ENCODE peak calls at places on chromosomes 6 and 20, in six cellular contexts. One of them, this sample, is unnamed. For H3K4me1, the result is how much of the 10 kb centered on the place peaks cover.

GRCh38 chr6:160667854-160668481 is 3.9 kb upstream of the LPA start:
- DNase-seq in CD4-positive, CD25-positive, alpha-beta regulatory T cell: no peak
- DNase-seq in body of pancreas: peak
- DNase-seq in ovary: no peak
- DNase-seq in stomach: peak
- DNase-seq in fibroblast of lung: no peak
- DNase-seq in this sample: no peak

GRCh38 chr20:4820833-4821518 is 99.3 kb downstream of the PRND start:
- DNase-seq in CD4-positive, CD25-positive, alpha-beta regulatory T cell: no peak
- DNase-seq in body of pancreas: no peak
- DNase-seq in ovary: peak
- DNase-seq in fibroblast of lung: peak
- DNase-seq in stomach: no peak
- DNase-seq in this sample: no peak

GRCh38 chr20:47670913-47671312 is 114.4 kb downstream of the SULF2 start:
- DNase-seq in CD4-positive, CD25-positive, alpha-beta regulatory T cell: no peak
- DNase-seq in body of pancreas: no peak
- DNase-seq in stomach: no peak
- DNase-seq in ovary: no peak
- DNase-seq in fibroblast of lung: no peak
- DNase-seq in this sample: no peak

GRCh38 chr20:8231038-8231437 is 99.0 kb downstream of the PLCB1 start:
- DNase-seq in stomach: no peak
- DNase-seq in CD4-positive, CD25-positive, alpha-beta regulatory T cell: no peak
- DNase-seq in fibroblast of lung: no peak
- DNase-seq in ovary: no peak
- DNase-seq in body of pancreas: peak
- DNase-seq in this sample: no peak

GRCh38 chr20:51528263-51529026 is 14.1 kb downstream of the NFATC2 start:
- DNase-seq in ovary: no peak
- DNase-seq in CD4-positive, CD25-positive, alpha-beta regulatory T cell: peak
- DNase-seq in body of pancreas: no peak
- DNase-seq in fibroblast of lung: no peak
- DNase-seq in stomach: no peak
- DNase-seq in this sample: no peak

GRCh38 chr20:57594092-57594911 is 25.9 kb downstream of the ZBP1 start:
- DNase-seq in body of pancreas: peak
- DNase-seq in fibroblast of lung: peak
- DNase-seq in ovary: peak
- DNase-seq in stomach: peak
- DNase-seq in CD4-positive, CD25-positive, alpha-beta regulatory T cell: peak
- DNase-seq in this sample: peak

GRCh38 chr6:81241717-81242116 is 510.8 kb downstream of the TENT5A start:
- DNase-seq in ovary: no peak
- DNase-seq in stomach: no peak
- DNase-seq in CD4-positive, CD25-positive, alpha-beta regulatory T cell: no peak
- DNase-seq in fibroblast of lung: peak
- DNase-seq in body of pancreas: no peak
- DNase-seq in this sample: no peak

GRCh38 chr20:25623225-25623735 is 534 bp downstream of the NANP start:
- DNase-seq in fibroblast of lung: no peak
- DNase-seq in CD4-positive, CD25-positive, alpha-beta regulatory T cell: peak
- DNase-seq in ovary: peak
- DNase-seq in body of pancreas: peak
- DNase-seq in stomach: peak
- DNase-seq in this sample: peak

GRCh38 chr6:124356276-124356810 is 552.7 kb downstream of the NKAIN2 start:
- DNase-seq in CD4-positive, CD25-positive, alpha-beta regulatory T cell: no peak
- DNase-seq in stomach: no peak
- DNase-seq in ovary: no peak
- DNase-seq in body of pancreas: no peak
- DNase-seq in fibroblast of lung: no peak
- DNase-seq in this sample: no peak

GRCh38 chr6:17473554-17473953 is 80.2 kb downstream of the CAP2 start:
- DNase-seq in CD4-positive, CD25-positive, alpha-beta regulatory T cell: no peak
- DNase-seq in fibroblast of lung: no peak
- DNase-seq in body of pancreas: no peak
- DNase-seq in ovary: no peak
- DNase-seq in stomach: no peak
- DNase-seq in this sample: no peak

GRCh38 chr6:39422273-39422672 is 99.8 kb upstream of the KCNK16 start:
- DNase-seq in stomach: no peak
- DNase-seq in body of pancreas: no peak
- DNase-seq in CD4-positive, CD25-positive, alpha-beta regulatory T cell: no peak
- DNase-seq in fibroblast of lung: no peak
- DNase-seq in ovary: no peak
- DNase-seq in this sample: no peak

GRCh38 chr6:170438861-170439260 is 114.2 kb downstream of the PSMB1 start:
- DNase-seq in body of pancreas: no peak
- DNase-seq in ovary: no peak
- DNase-seq in CD4-positive, CD25-positive, alpha-beta regulatory T cell: no peak
- DNase-seq in stomach: no peak
- DNase-seq in fibroblast of lung: no peak
- DNase-seq in this sample: no peak

GRCh38 chr6:62982951-62983350 is 228.3 kb upstream of the FKBP1C start:
- DNase-seq in ovary: no peak
- DNase-seq in CD4-positive, CD25-positive, alpha-beta regulatory T cell: no peak
- DNase-seq in body of pancreas: no peak
- DNase-seq in fibroblast of lung: no peak
- DNase-seq in stomach: no peak
- DNase-seq in this sample: no peak

GRCh38 chr6:65924411-65924810 is 217.4 kb upstream of the EYS start:
- DNase-seq in stomach: no peak
- DNase-seq in ovary: no peak
- DNase-seq in CD4-positive, CD25-positive, alpha-beta regulatory T cell: no peak
- DNase-seq in body of pancreas: no peak
- DNase-seq in fibroblast of lung: no peak
- DNase-seq in this sample: no peak

GRCh38 chr6:137224890-137225198 is 5.7 kb upstream of the IFNGR1 start:
- DNase-seq in ovary: no peak
- DNase-seq in stomach: no peak
- DNase-seq in body of pancreas: no peak
- DNase-seq in fibroblast of lung: no peak
- DNase-seq in CD4-positive, CD25-positive, alpha-beta regulatory T cell: no peak
- DNase-seq in this sample: no peak

GRCh38 chr6:115969930-115970273 is 90.8 kb downstream of the FRK start:
- DNase-seq in fibroblast of lung: no peak
- DNase-seq in body of pancreas: no peak
- DNase-seq in CD4-positive, CD25-positive, alpha-beta regulatory T cell: no peak
- DNase-seq in ovary: no peak
- DNase-seq in stomach: no peak
- DNase-seq in this sample: no peak

GRCh38 chr20:63198606-63199005 is 17.3 kb downstream of the YTHDF1 start:
- DNase-seq in body of pancreas: no peak
- DNase-seq in stomach: no peak
- DNase-seq in ovary: no peak
- DNase-seq in fibroblast of lung: no peak
- DNase-seq in CD4-positive, CD25-positive, alpha-beta regulatory T cell: no peak
- DNase-seq in this sample: no peak

GRCh38 chr6:89694428-89694827 is 55.9 kb upstream of the LYRM2 start:
- DNase-seq in body of pancreas: no peak
- DNase-seq in ovary: no peak
- DNase-seq in CD4-positive, CD25-positive, alpha-beta regulatory T cell: no peak
- DNase-seq in stomach: no peak
- DNase-seq in fibroblast of lung: no peak
- DNase-seq in this sample: no peak

GRCh38 chr20:62824476-62825287 is 7.8 kb downstream of the COL9A3 start:
- DNase-seq in ovary: peak
- DNase-seq in stomach: peak
- DNase-seq in CD4-positive, CD25-positive, alpha-beta regulatory T cell: peak
- DNase-seq in fibroblast of lung: peak
- DNase-seq in body of pancreas: peak
- DNase-seq in this sample: no peak

GRCh38 chr6:10528170-10528981 is 7.2 kb downstream of the GCNT2 start:
- DNase-seq in ovary: no peak
- DNase-seq in CD4-positive, CD25-positive, alpha-beta regulatory T cell: no peak
- DNase-seq in fibroblast of lung: peak
- DNase-seq in body of pancreas: peak
- DNase-seq in stomach: peak
- DNase-seq in this sample: no peak

GRCh38 chr20:10611357-10611756 is 62.4 kb downstream of the JAG1 start:
- DNase-seq in ovary: no peak
- DNase-seq in stomach: no peak
- DNase-seq in CD4-positive, CD25-positive, alpha-beta regulatory T cell: no peak
- DNase-seq in fibroblast of lung: peak
- DNase-seq in body of pancreas: peak
- DNase-seq in this sample: peak

GRCh38 chr20:57501461-57502330 is 23.2 kb downstream of the CTCFL start:
- DNase-seq in CD4-positive, CD25-positive, alpha-beta regulatory T cell: no peak
- DNase-seq in fibroblast of lung: no peak
- DNase-seq in ovary: no peak
- DNase-seq in stomach: no peak
- DNase-seq in body of pancreas: no peak
- DNase-seq in this sample: no peak

GRCh38 chr6:102126488-102126887 is 733.0 kb downstream of the GRIK2 start:
- DNase-seq in fibroblast of lung: no peak
- DNase-seq in CD4-positive, CD25-positive, alpha-beta regulatory T cell: no peak
- DNase-seq in body of pancreas: no peak
- DNase-seq in stomach: no peak
- DNase-seq in ovary: no peak
- DNase-seq in this sample: no peak

GRCh38 chr6:132279592-132280139 is 121.6 kb downstream of the MOXD1 start:
- DNase-seq in fibroblast of lung: peak
- DNase-seq in stomach: peak
- DNase-seq in ovary: peak
- DNase-seq in CD4-positive, CD25-positive, alpha-beta regulatory T cell: peak
- DNase-seq in body of pancreas: peak
- DNase-seq in this sample: peak

GRCh38 chr20:20582733-20583132 is 129.7 kb downstream of the RALGAPA2 start:
- DNase-seq in fibroblast of lung: no peak
- DNase-seq in ovary: no peak
- DNase-seq in stomach: no peak
- DNase-seq in body of pancreas: no peak
- DNase-seq in CD4-positive, CD25-positive, alpha-beta regulatory T cell: no peak
- DNase-seq in this sample: no peak

GRCh38 chr6:148431413-148431812 is 88.8 kb downstream of the SASH1 start:
- DNase-seq in ovary: no peak
- DNase-seq in fibroblast of lung: no peak
- DNase-seq in stomach: no peak
- DNase-seq in body of pancreas: no peak
- DNase-seq in CD4-positive, CD25-positive, alpha-beta regulatory T cell: no peak
- DNase-seq in this sample: no peak

GRCh38 chr6:37433657-37434271 is 743 bp downstream of the CMTR1 start:
- DNase-seq in ovary: no peak
- DNase-seq in body of pancreas: peak
- DNase-seq in CD4-positive, CD25-positive, alpha-beta regulatory T cell: peak
- DNase-seq in fibroblast of lung: peak
- DNase-seq in stomach: no peak
- DNase-seq in this sample: peak

GRCh38 chr20:63337786-63338420 is 23.2 kb downstream of the CHRNA4 start:
- DNase-seq in body of pancreas: no peak
- DNase-seq in CD4-positive, CD25-positive, alpha-beta regulatory T cell: no peak
- DNase-seq in ovary: no peak
- DNase-seq in fibroblast of lung: no peak
- DNase-seq in stomach: no peak
- DNase-seq in this sample: no peak

GRCh38 chr6:14638932-14639875 is 521.6 kb downstream of the CD83 start:
- DNase-seq in fibroblast of lung: peak
- DNase-seq in body of pancreas: no peak
- DNase-seq in stomach: no peak
- DNase-seq in ovary: no peak
- DNase-seq in CD4-positive, CD25-positive, alpha-beta regulatory T cell: no peak
- DNase-seq in this sample: peak

GRCh38 chr6:20877008-20877937 is 343.0 kb downstream of the CDKAL1 start:
- DNase-seq in CD4-positive, CD25-positive, alpha-beta regulatory T cell: no peak
- DNase-seq in stomach: peak
- DNase-seq in body of pancreas: peak
- DNase-seq in ovary: peak
- DNase-seq in fibroblast of lung: peak
- DNase-seq in this sample: peak

GRCh38 chr6:3419624-3420272 is 37.1 kb downstream of the SLC22A23 start:
- DNase-seq in fibroblast of lung: peak
- DNase-seq in stomach: no peak
- DNase-seq in ovary: no peak
- DNase-seq in body of pancreas: no peak
- DNase-seq in CD4-positive, CD25-positive, alpha-beta regulatory T cell: no peak
- DNase-seq in this sample: peak
- H3K4me1 ChIP-seq in fibroblast of lung: under half
- H3K4me1 ChIP-seq in stomach: under half
- H3K4me1 ChIP-seq in ovary: under half
- H3K4me1 ChIP-seq in body of pancreas: under half
- H3K4me1 ChIP-seq in CD4-positive, CD25-positive, alpha-beta regulatory T cell: under half
- H3K4me1 ChIP-seq in this sample: under half

GRCh38 chr6:163290545-163291274 is 123.8 kb upstream of the QKI start:
- DNase-seq in stomach: no peak
- DNase-seq in ovary: no peak
- DNase-seq in CD4-positive, CD25-positive, alpha-beta regulatory T cell: no peak
- DNase-seq in fibroblast of lung: no peak
- DNase-seq in body of pancreas: no peak
- DNase-seq in this sample: no peak
- H3K4me3 ChIP-seq in stomach: no peak
- H3K4me3 ChIP-seq in ovary: no peak
- H3K4me3 ChIP-seq in CD4-positive, CD25-positive, alpha-beta regulatory T cell: no peak
- H3K4me3 ChIP-seq in fibroblast of lung: no peak
- H3K4me3 ChIP-seq in body of pancreas: no peak
- H3K4me3 ChIP-seq in this sample: no peak

GRCh38 chr6:42390228-42390934 is 61.3 kb downstream of the TRERF1 start:
- DNase-seq in fibroblast of lung: no peak
- DNase-seq in body of pancreas: no peak
- DNase-seq in stomach: no peak
- DNase-seq in CD4-positive, CD25-positive, alpha-beta regulatory T cell: no peak
- DNase-seq in ovary: no peak
- DNase-seq in this sample: no peak
- H3K4me1 ChIP-seq in fibroblast of lung: under half
- H3K4me1 ChIP-seq in body of pancreas: under half
- H3K4me1 ChIP-seq in stomach: under half
- H3K4me1 ChIP-seq in CD4-positive, CD25-positive, alpha-beta regulatory T cell: half or more
- H3K4me1 ChIP-seq in ovary: under half
- H3K4me1 ChIP-seq in this sample: under half

GRCh38 chr6:1604991-1605821 is 4.5 kb upstream of the FOXC1 start:
- DNase-seq in ovary: no peak
- DNase-seq in CD4-positive, CD25-positive, alpha-beta regulatory T cell: no peak
- DNase-seq in stomach: no peak
- DNase-seq in body of pancreas: no peak
- DNase-seq in fibroblast of lung: no peak
- DNase-seq in this sample: no peak
- H3K4me3 ChIP-seq in ovary: peak
- H3K4me3 ChIP-seq in CD4-positive, CD25-positive, alpha-beta regulatory T cell: no peak
- H3K4me3 ChIP-seq in stomach: peak
- H3K4me3 ChIP-seq in body of pancreas: peak
- H3K4me3 ChIP-seq in fibroblast of lung: no peak
- H3K4me3 ChIP-seq in this sample: peak

GRCh38 chr6:163635731-163636344 is 221.3 kb downstream of the QKI start:
- DNase-seq in body of pancreas: no peak
- DNase-seq in stomach: no peak
- DNase-seq in CD4-positive, CD25-positive, alpha-beta regulatory T cell: no peak
- DNase-seq in fibroblast of lung: no peak
- DNase-seq in ovary: no peak
- DNase-seq in this sample: no peak

GRCh38 chr6:163637524-163637923 is 223.0 kb downstream of the QKI start:
- DNase-seq in body of pancreas: no peak
- DNase-seq in ovary: no peak
- DNase-seq in CD4-positive, CD25-positive, alpha-beta regulatory T cell: no peak
- DNase-seq in fibroblast of lung: no peak
- DNase-seq in stomach: no peak
- DNase-seq in this sample: no peak

GRCh38 chr6:163634514-163635171 is 220.1 kb downstream of the QKI start:
- DNase-seq in fibroblast of lung: no peak
- DNase-seq in body of pancreas: no peak
- DNase-seq in CD4-positive, CD25-positive, alpha-beta regulatory T cell: no peak
- DNase-seq in stomach: no peak
- DNase-seq in ovary: no peak
- DNase-seq in this sample: no peak

GRCh38 chr6:163630991-163631390 is 216.5 kb downstream of the QKI start:
- DNase-seq in CD4-positive, CD25-positive, alpha-beta regulatory T cell: no peak
- DNase-seq in body of pancreas: no peak
- DNase-seq in stomach: no peak
- DNase-seq in ovary: no peak
- DNase-seq in fibroblast of lung: no peak
- DNase-seq in this sample: no peak

GRCh38 chr6:163635315-163635714 is 220.8 kb downstream of the QKI start:
- DNase-seq in CD4-positive, CD25-positive, alpha-beta regulatory T cell: no peak
- DNase-seq in fibroblast of lung: no peak
- DNase-seq in body of pancreas: no peak
- DNase-seq in ovary: no peak
- DNase-seq in stomach: no peak
- DNase-seq in this sample: no peak
- H3K4me1 ChIP-seq in CD4-positive, CD25-positive, alpha-beta regulatory T cell: under half
- H3K4me1 ChIP-seq in fibroblast of lung: under half
- H3K4me1 ChIP-seq in body of pancreas: under half
- H3K4me1 ChIP-seq in ovary: under half
- H3K4me1 ChIP-seq in stomach: under half
- H3K4me1 ChIP-seq in this sample: under half